ENCODE peak calls at places on chromosomes 12 and 14, in four cellular contexts. Z is effector memory CD4-positive, alpha-beta T cell; K is foreskin fibroblast; M is heart right ventricle. J is an unnamed sample.

GRCh38 chr14:61334197-61334701 is 12.9 kb downstream of the PRKCH start:
- DNase-seq in M (no peak), Z (no peak), K (no peak), J (no peak)

GRCh38 chr12:114990396-114990795 is 306.4 kb upstream of the TBX3 start:
- DNase-seq in M (no peak), K (no peak), Z (no peak), J (no peak)

GRCh38 chr12:20657496-20657895 is 37.6 kb upstream of the SLCO1C1 start:
- DNase-seq in Z (no peak), K (no peak), M (no peak), J (no peak)

GRCh38 chr12:93591137-93591868 is 18.8 kb downstream of the SOCS2 start:
- DNase-seq in K (peak), M (peak), Z (peak), J (peak)

GRCh38 chr14:28744126-28744525 is 22.5 kb upstream of the FOXG1 start:
- DNase-seq in Z (no peak), K (no peak), M (no peak), J (no peak)

GRCh38 chr14:105149146-105149781 is 19.3 kb downstream of the JAG2 start:
- DNase-seq in K (no peak), M (no peak), Z (no peak), J (no peak)

GRCh38 chr12:7395950-7396349 is 48.0 kb downstream of the CD163L1 start:
- DNase-seq in M (no peak), K (peak), Z (no peak), J (no peak)

GRCh38 chr12:79344855-79345840 is 345.6 kb downstream of the PAWR start:
- DNase-seq in Z (no peak), M (no peak), K (peak), J (no peak)

GRCh38 chr12:53604581-53604980 is 21.6 kb downstream of the ATF7 start:
- DNase-seq in Z (no peak), K (no peak), M (no peak), J (no peak)

GRCh38 chr12:7101047-7101693 is 7.8 kb downstream of the C1RL start:
- DNase-seq in Z (no peak), M (no peak), K (peak), J (no peak)

GRCh38 chr14:38285962-38286361 is 30.1 kb upstream of the CLEC14A start:
- DNase-seq in Z (no peak), K (no peak), M (no peak), J (no peak)

GRCh38 chr12:27651201-27651600 is 45.0 kb upstream of the REP15 start:
- DNase-seq in K (peak), Z (no peak), M (no peak), J (no peak)

GRCh38 chr12:5568325-5568981 is 136.5 kb downstream of the NTF3 start:
- DNase-seq in M (no peak), K (no peak), Z (no peak), J (no peak)

GRCh38 chr12:31444801-31445200 is 118.9 kb upstream of the SINHCAF start:
- DNase-seq in K (no peak), Z (no peak), M (no peak), J (no peak)

GRCh38 chr14:81095539-81095938 is 125.2 kb downstream of the GTF2A1 start:
- DNase-seq in Z (no peak), M (no peak), K (no peak), J (no peak)

GRCh38 chr14:81766597-81766996 is 232.9 kb upstream of the SEL1L start:
- DNase-seq in M (no peak), Z (no peak), K (no peak), J (no peak)

GRCh38 chr12:124094733-124095132 is 121.7 kb downstream of the ZNF664 start:
- DNase-seq in Z (no peak), M (no peak), K (no peak), J (no peak)

DNA sequence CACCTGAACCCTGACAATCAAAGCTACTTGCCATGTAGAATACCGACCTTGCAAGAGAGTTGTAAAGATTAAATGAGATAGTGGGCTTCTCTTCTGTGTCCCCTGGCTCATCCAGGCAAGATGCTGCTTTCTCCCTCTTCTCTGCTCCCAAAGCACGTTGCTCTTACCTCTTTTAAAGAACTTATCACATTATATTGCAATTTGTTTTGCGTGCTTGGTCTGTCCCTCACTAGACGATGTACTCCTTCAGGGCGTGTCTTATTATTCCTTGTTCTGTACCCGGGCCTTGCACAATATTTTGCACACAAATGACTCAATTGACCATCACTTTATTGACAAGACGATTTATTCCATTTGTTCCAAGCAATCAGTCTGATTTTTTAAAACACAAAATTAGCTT is 3.3 kb downstream of the DCN start:
- DNase-seq in M (no peak), Z (no peak), K (peak), J (no peak)
- H3K4me3 ChIP-seq in M (peak), Z (no peak), K (peak), J (peak)

DNA sequence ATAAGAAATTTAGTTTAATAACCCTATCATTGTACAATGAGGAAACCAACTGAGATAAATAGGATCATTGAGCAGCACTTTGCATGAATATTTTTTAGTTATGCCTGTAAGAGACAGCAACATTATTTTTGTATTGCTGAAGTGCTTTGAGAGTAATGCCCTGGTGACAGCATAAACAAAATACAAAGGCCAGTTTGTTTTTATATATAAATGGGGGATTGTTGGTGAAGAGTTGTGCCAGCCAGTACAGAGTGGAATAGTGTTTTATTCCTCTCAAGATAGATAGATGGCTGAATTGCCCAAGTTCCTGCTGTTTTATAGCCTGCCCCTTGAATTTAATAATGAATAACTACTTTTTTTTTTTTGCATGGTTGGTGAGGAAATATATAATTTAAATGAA is 101.8 kb downstream of the CNTN1 start:
- DNase-seq in M (no peak), Z (no peak), K (no peak), J (no peak)
- H3K4me3 ChIP-seq in M (no peak), Z (no peak), K (no peak), J (no peak)

GRCh38 chr12:9673404-9674225 is 4.1 kb downstream of the CLEC2D start:
- DNase-seq in K (peak), Z (peak), M (peak), J (peak)
- H3K4me3 ChIP-seq in K (no peak), Z (peak), M (no peak), J (no peak)

DNA sequence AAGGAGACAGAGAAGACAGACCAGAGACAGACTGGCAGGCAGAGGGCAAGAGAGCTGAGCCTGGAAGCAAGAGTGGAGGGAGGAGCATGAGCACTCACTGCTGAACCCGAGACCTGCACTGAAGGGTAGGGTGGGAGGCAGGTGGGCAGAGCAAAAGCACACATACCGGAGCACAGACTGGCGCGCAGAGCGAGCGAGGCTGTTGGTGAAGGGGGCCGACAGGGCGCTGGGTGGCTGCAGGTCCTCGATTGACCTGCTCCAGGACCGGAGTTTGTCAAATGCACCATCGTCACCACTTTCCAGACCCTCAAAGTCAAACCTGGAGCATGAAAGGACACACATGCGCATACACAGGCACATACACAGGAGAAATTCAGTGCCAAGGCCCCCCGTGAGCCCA is 34.9 kb downstream of the PRPF40B start:
- DNase-seq in K (no peak), Z (no peak), M (no peak), J (no peak)
- H3K4me3 ChIP-seq in K (no peak), Z (no peak), M (no peak), J (no peak)

DNA sequence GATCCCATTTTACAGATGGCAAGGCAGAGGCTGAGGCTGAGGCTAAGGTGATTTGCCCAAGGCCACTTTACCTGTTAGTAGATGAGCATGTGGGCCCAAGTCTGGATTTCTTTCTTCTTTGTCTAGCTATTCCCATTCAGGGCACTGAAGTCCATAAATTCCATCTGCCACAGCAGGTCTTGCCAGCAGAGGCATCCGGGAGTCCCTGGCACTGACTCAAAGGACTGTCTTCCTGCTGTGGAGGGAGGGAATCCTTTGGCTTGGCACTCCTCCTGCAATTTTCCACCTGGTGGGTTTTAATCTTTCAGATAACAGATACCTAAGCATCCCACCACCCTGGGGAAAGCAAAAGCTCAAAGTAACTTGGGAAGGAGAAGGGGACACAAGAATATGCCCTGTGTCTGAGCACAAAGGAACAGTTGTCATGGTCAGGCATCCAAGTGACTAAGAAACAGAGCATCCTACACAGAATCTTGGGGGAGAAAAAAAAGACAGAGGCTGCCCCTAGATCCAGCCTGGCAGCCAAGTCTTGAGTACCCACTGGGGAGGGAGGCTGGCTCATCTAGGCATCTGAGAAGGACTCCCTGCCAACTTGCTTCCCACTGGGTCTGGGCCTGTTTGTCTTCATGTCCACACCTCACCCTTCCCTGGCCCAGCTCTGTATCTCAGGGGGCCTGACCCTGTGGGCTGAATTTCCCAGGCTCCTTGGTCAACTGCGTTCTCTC is 35.6 kb upstream of the CMKLR1 start:
- DNase-seq in K (no peak), Z (no peak), M (no peak), J (no peak)
- H3K4me3 ChIP-seq in K (no peak), Z (no peak), M (no peak), J (no peak)

GRCh38 chr12:55715833-55716581 is at the start of gene BLOC1S1:
- DNase-seq in M (peak), Z (peak), K (peak), J (peak)

GRCh38 chr12:55713721-55714120 is 2.1 kb upstream of the BLOC1S1 start:
- DNase-seq in M (no peak), K (peak), Z (no peak), J (no peak)

GRCh38 chr12:55717397-55718007 is 1.7 kb downstream of the BLOC1S1 start:
- DNase-seq in Z (no peak), M (no peak), K (peak), J (no peak)

GRCh38 chr12:55716582-55717396 is 943 bp downstream of the BLOC1S1 start:
- DNase-seq in Z (no peak), K (peak), M (no peak), J (no peak)

DNA sequence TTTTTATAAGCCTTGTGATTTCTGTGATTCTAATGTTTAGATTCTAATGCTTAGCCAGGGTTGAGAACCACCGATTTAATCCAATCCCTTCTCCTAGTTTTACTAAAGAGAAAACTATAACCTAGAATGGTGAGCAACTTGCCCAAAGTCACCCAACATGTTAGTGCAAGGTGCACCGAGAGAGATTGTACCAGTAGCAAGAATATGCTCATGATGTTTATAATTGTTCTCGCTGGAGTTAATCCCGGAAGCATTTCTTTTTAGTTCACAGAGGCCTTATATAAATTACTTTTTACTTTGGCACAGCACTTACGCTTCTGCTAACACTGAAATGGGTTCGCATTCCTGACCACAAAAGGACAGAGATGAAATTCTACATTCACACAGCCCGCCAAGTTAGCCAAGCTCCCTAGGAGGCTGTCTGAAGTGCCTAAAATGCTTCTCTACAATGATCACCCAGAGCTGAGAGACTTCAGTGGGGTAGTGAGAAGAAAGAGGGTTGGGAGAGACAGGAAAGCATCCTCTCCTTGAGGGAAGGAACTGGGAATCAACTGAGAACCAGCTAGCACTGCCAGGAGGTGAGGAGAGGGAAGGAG is 579 bp upstream of the BLOC1S1 start:
- DNase-seq in K (no peak), M (no peak), Z (no peak), J (no peak)
- H3K4me3 ChIP-seq in K (peak), M (peak), Z (peak), J (peak)